ENCODE peak calls at places on chromosome X, in six cellular contexts. X is osteocyte, Y is left ventricle myocardium inferior, H is tibial nerve, B is H9, W is AG10803. U is an unnamed sample.

GRCh38 chrX:147476008-147476407 is 435.7 kb upstream of the FMR1 start:
- DNase-seq in X (no peak), Y (no peak), H (no peak), B (no peak), W (no peak), U (peak; percentile 13)

GRCh38 chrX:74132265-74132664 is 171.7 kb upstream of the ZCCHC13 start:
- DNase-seq in X (no peak), Y (no peak), H (no peak), B (peak; percentile 31), W (no peak), U (no peak)

GRCh38 chrX:100208076-100208475 is 202.0 kb downstream of the PCDH19 start:
- DNase-seq in X (no peak), Y (no peak), H (no peak), B (peak; percentile 33), W (no peak), U (no peak)

GRCh38 chrX:103687696-103688191 is 1.2 kb upstream of the MORF4L2 start:
- DNase-seq in X (no peak), Y (peak; percentile 37), H (peak; percentile 72), B (peak; percentile 84), W (peak; percentile 71), U (peak; percentile 70)

GRCh38 chrX:45769919-45770582 is 569.4 kb upstream of the DIPK2B start:
- DNase-seq in X (peak; percentile 90), Y (peak; percentile 33), H (peak; percentile 49), B (no peak), W (peak; percentile 92), U (no peak)

GRCh38 chrX:115330498-115331138 is 41.1 kb downstream of the LUZP4 start:
- DNase-seq in X (no peak), Y (no peak), H (no peak), B (peak; percentile 64), W (peak; percentile 68), U (no peak)

GRCh38 chrX:120575379-120576114 is 14.8 kb upstream of the CUL4B start:
- DNase-seq in X (no peak), Y (no peak), H (no peak), B (peak; percentile 40), W (no peak), U (no peak)

GRCh38 chrX:150486011-150486410 is 82.4 kb upstream of the MTM1 start:
- DNase-seq in X (no peak), Y (peak; percentile 22), H (peak; percentile 22), B (peak; percentile 64), W (peak; percentile 58), U (peak; percentile 48)

GRCh38 chrX:53281321-53281822 is at the start of gene IQSEC2:
- DNase-seq in X (peak; percentile 90), Y (peak; percentile 85), H (peak; percentile 69), B (peak; percentile 67), W (peak; percentile 75), U (no peak)

GRCh38 chrX:126137899-126138298 is 28.2 kb downstream of the DCAF12L2 start:
- DNase-seq in X (no peak), Y (no peak), H (no peak), B (no peak), W (no peak), U (no peak)

GRCh38 chrX:114611018-114611619 is 27.2 kb downstream of the HTR2C start:
- DNase-seq in X (no peak), Y (no peak), H (peak; percentile 18), B (no peak), W (peak; percentile 44), U (no peak)

GRCh38 chrX:119228506-119229290 is 7.4 kb upstream of the PGRMC1 start:
- DNase-seq in X (no peak), Y (no peak), H (no peak), B (no peak), W (peak; percentile 93), U (no peak)

GRCh38 chrX:79081895-79082512 is 62.5 kb upstream of the GPR174 start:
- DNase-seq in X (no peak), Y (no peak), H (peak; percentile 23), B (no peak), W (peak; percentile 14), U (no peak)

GRCh38 chrX:17052776-17053175 is 106.3 kb downstream of the REPS2 start:
- DNase-seq in X (no peak), Y (no peak), H (no peak), B (no peak), W (no peak), U (no peak)

GRCh38 chrX:101347859-101348451 is 587 bp downstream of the TIMM8A start:
- DNase-seq in X (no peak), Y (no peak), H (no peak), B (no peak), W (peak; percentile 33), U (no peak)

GRCh38 chrX:7378406-7378805 is 230.5 kb upstream of the PUDP start:
- DNase-seq in X (no peak), Y (no peak), H (no peak), B (no peak), W (no peak), U (no peak)

GRCh38 chrX:24231169-24231568 is 81.6 kb downstream of the ZFX start:
- DNase-seq in X (no peak), Y (no peak), H (peak; percentile 8), B (no peak), W (peak; percentile 87), U (no peak)

GRCh38 chrX:101258260-101258581 is 32.9 kb downstream of the TAF7L start:
- DNase-seq in X (no peak), Y (no peak), H (no peak), B (no peak), W (no peak), U (no peak)

GRCh38 chrX:7647826-7648225 is 195.1 kb upstream of the VCX start:
- DNase-seq in X (no peak), Y (no peak), H (no peak), B (no peak), W (no peak), U (no peak)

GRCh38 chrX:144219035-144219434 is 335.2 kb downstream of the UBE2NL start:
- DNase-seq in X (no peak), Y (no peak), H (no peak), B (peak; percentile 55), W (peak; percentile 0), U (no peak)

GRCh38 chrX:16368696-16369095 is 201.4 kb downstream of the MAGEB17 start:
- DNase-seq in X (no peak), Y (no peak), H (no peak), B (no peak), W (no peak), U (no peak)

GRCh38 chrX:31130457-31131215 is 58.8 kb upstream of the FTHL17 start:
- DNase-seq in X (no peak), Y (no peak), H (no peak), B (no peak), W (peak; percentile 16), U (no peak)

GRCh38 chrX:135572436-135572835 is 52.0 kb downstream of the INTS6L start:
- DNase-seq in X (no peak), Y (no peak), H (no peak), B (no peak), W (peak; percentile 0), U (no peak)

GRCh38 chrX:55489315-55490009 is at the start of gene USP51:
- DNase-seq in X (no peak), Y (peak; percentile 24), H (peak; percentile 36), B (peak; percentile 77), W (peak; percentile 10), U (peak; percentile 36)

GRCh38 chrX:116436358-116436816 is at the start of gene SLC6A14:
- DNase-seq in X (no peak), Y (no peak), H (no peak), B (peak; percentile 29), W (no peak), U (no peak)

GRCh38 chrX:133516691-133517090 is 101.4 kb upstream of the GPC4 start:
- DNase-seq in X (no peak), Y (no peak), H (no peak), B (no peak), W (no peak), U (no peak)

GRCh38 chrX:70554948-70555347 is 110.3 kb downstream of the DLG3 start:
- DNase-seq in X (no peak), Y (no peak), H (no peak), B (no peak), W (no peak), U (no peak)

GRCh38 chrX:154351183-154352011 is 23.0 kb downstream of the FLNA start:
- DNase-seq in X (no peak), Y (no peak), H (no peak), B (no peak), W (no peak), U (no peak)

GRCh38 chrX:46444011-46444410 is 101.2 kb downstream of the ZNF674 start:
- DNase-seq in X (no peak), Y (no peak), H (no peak), B (no peak), W (peak; percentile 87), U (no peak)

GRCh38 chrX:14038375-14039077 is 8.8 kb upstream of the GEMIN8 start:
- DNase-seq in X (no peak), Y (no peak), H (no peak), B (no peak), W (no peak), U (no peak)

GRCh38 chrX:14043209-14043608 is 13.5 kb upstream of the GEMIN8 start:
- DNase-seq in X (no peak), Y (no peak), H (no peak), B (no peak), W (no peak), U (no peak)

DNA sequence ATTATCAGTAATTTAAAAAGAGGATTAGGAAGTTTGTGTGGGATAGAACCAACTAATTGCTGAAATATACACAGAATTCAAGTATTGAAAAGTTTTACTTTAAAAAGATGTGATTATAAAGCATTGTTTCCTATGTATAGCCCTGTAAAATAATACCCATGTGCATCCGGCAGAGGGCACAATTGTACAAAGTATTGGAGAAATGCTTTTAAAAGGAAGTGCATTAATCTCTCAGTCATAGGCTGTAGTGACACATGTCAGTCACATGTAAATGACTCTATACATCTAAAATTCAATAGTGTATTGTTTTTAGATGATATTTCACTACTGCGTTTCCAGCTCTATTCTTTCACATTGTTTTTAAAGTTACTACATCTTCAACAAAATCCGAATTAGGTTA is 9.7 kb upstream of the GEMIN8 start:
- DNase-seq in X (no peak), Y (no peak), H (peak; percentile 55), B (no peak), W (peak; percentile 23), U (peak; percentile 39)
- TF ChIP-seq CTCF in X (peak; percentile 76), Y (peak; percentile 69), H (peak; percentile 64), B (peak; percentile 76), W (peak; percentile 65), U (peak; percentile 76)

GRCh38 chrX:109886122-109886761 is 116.7 kb upstream of the TMEM164 start:
- DNase-seq in X (no peak), Y (peak; percentile 15), H (peak; percentile 16), B (peak; percentile 38), W (peak; percentile 41), U (peak; percentile 34)
- TF ChIP-seq CTCF in X (peak; percentile 91), Y (peak; percentile 72), H (peak; percentile 60), B (peak; percentile 85), W (peak; percentile 79), U (peak; percentile 74)

DNA sequence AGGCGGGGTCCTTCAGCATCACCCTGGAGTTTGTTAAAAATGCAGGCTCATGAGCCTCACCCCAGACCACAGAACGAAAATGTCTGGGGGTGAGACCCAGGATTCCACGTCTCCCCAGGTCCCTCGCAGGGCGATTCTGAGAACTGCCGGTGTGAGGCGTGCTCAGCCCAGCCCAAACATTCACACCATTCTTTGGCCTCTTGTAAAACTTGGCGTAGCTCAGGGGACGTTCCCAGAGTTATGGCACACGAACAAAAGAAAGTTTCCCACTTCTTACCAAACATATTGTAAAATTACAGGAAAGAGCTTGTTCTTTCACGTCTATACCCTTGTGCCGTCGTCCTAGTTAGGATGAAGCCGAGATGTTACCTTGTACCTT is 12.9 kb downstream of the CD99 start:
- DNase-seq in X (no peak), Y (peak; percentile 47), H (peak; percentile 50), B (no peak), W (peak; percentile 76), U (no peak)
- TF ChIP-seq CTCF in X (no peak), Y (peak; percentile 60), H (no peak), B (peak; percentile 34), W (peak; percentile 62), U (no peak)

GRCh38 chrX:49627030-49627777 is 28.4 kb downstream of the GAGE1 start:
- DNase-seq in X (no peak), Y (peak; percentile 12), H (no peak), B (peak; percentile 65), W (peak; percentile 0), U (no peak)
- TF ChIP-seq CTCF in X (no peak), Y (no peak), H (no peak), B (peak; percentile 49), W (no peak), U (no peak)

U was measured in glutamatergic neuron.